ENCODE peak calls at places on chromosomes 7 and 10, in six cellular contexts. X, D, U, G, H and M are unnamed samples.

GRCh38 chr7:143884276-143884977 is 17.5 kb downstream of the TCAF1 start:
- DNase-seq in G (no peak), D (no peak), X (no peak), U (no peak), H (no peak), M (peak; percentile 7)

GRCh38 chr7:37100735-37101331 is 347.8 kb downstream of the ELMO1 start:
- DNase-seq in G (no peak), X (peak; percentile 12), H (no peak), D (no peak), U (no peak), M (no peak)

GRCh38 chr7:23938937-23939552 is 229.0 kb downstream of the STK31 start:
- DNase-seq in X (no peak), G (no peak), U (peak; percentile 20), D (peak; percentile 45), H (peak; percentile 59), M (peak; percentile 21)

GRCh38 chr7:90246184-90246583 is 1.2 kb downstream of the CFAP69 start:
- DNase-seq in G (no peak), H (no peak), U (no peak), X (peak; percentile 8), D (peak; percentile 55), M (peak; percentile 52)

GRCh38 chr7:43785425-43785824 is 26.9 kb downstream of the BLVRA start:
- DNase-seq in G (no peak), D (peak; percentile 94), X (no peak), H (no peak), U (no peak), M (peak; percentile 94)

GRCh38 chr10:61438141-61438984 is 14.8 kb downstream of the TMEM26 start:
- DNase-seq in D (peak; percentile 6), X (peak; percentile 13), H (no peak), U (no peak), G (no peak), M (peak; percentile 41)

GRCh38 chr7:93723424-93724124 is 149.1 kb upstream of the CALCR start:
- DNase-seq in D (no peak), U (no peak), H (no peak), X (no peak), G (no peak), M (no peak)

GRCh38 chr7:30524545-30524944 is 19.9 kb upstream of the GGCT start:
- DNase-seq in G (no peak), X (no peak), D (no peak), H (no peak), U (no peak), M (no peak)

GRCh38 chr10:129552119-129552518 is 85.1 kb downstream of the MGMT start:
- DNase-seq in X (no peak), U (no peak), G (peak; percentile 75), D (no peak), H (no peak), M (no peak)

GRCh38 chr10:49611815-49612512 is 1.9 kb downstream of the SLC18A3 start:
- DNase-seq in D (no peak), U (no peak), X (no peak), H (no peak), G (no peak), M (no peak)

GRCh38 chr10:110700947-110701617 is 56.9 kb downstream of the RBM20 start:
- DNase-seq in X (no peak), G (no peak), H (no peak), U (no peak), D (no peak), M (no peak)

GRCh38 chr7:142797799-142798377 is 27.1 kb downstream of the PRSS2 start:
- DNase-seq in X (no peak), G (no peak), U (no peak), D (peak; percentile 27), H (no peak), M (no peak)

GRCh38 chr10:80157561-80157960 is 25.0 kb downstream of the PLAC9 start:
- DNase-seq in X (no peak), G (no peak), U (no peak), H (no peak), D (no peak), M (no peak)

GRCh38 chr7:118153551-118154177 is 30.3 kb upstream of the LSM8 start:
- DNase-seq in U (no peak), X (no peak), D (peak; percentile 61), H (no peak), G (no peak), M (peak; percentile 15)

GRCh38 chr7:47786557-47787248 is 161.6 kb downstream of the PKD1L1 start:
- DNase-seq in G (no peak), D (peak; percentile 99), U (peak; percentile 90), H (no peak), X (no peak), M (peak; percentile 99)

GRCh38 chr10:72952901-72953223 is 1.7 kb downstream of the PLA2G12B start:
- DNase-seq in H (no peak), G (no peak), U (no peak), D (no peak), X (no peak), M (no peak)
- H3K4me3 ChIP-seq in H (no peak overlapping the region), G (no peak overlapping the region), U (no peak overlapping the region), D (no peak overlapping the region), X (no peak overlapping the region), M (no peak overlapping the region)

GRCh38 chr7:124152859-124153692 is 120.2 kb upstream of the TMEM229A start:
- DNase-seq in H (peak; percentile 43), U (peak; percentile 1), D (peak; percentile 60), X (no peak), G (peak; percentile 7), M (peak; percentile 53)
- TF ChIP-seq CTCF in H (peak; percentile 60), U (peak; percentile 11), D (peak; percentile 16), X (no peak), G (peak; percentile 47), M (peak; percentile 21)

GRCh38 chr10:5809541-5810154 is 3.6 kb downstream of the GDI2 start:
- DNase-seq in X (no peak), H (no peak), U (no peak), G (no peak), D (no peak), M (no peak)
- H3K4me3 ChIP-seq in X (no peak overlapping the region), H (no peak overlapping the region), U (no peak overlapping the region), G (peak overlapping the region; percentile 38), D (peak overlapping the region; percentile 2), M (peak overlapping the region; percentile 2)

GRCh38 chr10:70564901-70565351 is 37.6 kb downstream of the PRF1 start:
- DNase-seq in D (no peak), H (no peak), U (no peak), X (no peak), G (no peak), M (no peak)
- TF ChIP-seq CTCF in D (no peak), H (peak; percentile 3), U (no peak), X (no peak), G (peak; percentile 53), M (peak; percentile 13)

GRCh38 chr7:28036748-28037147 is 143.8 kb downstream of the JAZF1 start:
- DNase-seq in H (no peak), D (peak; percentile 43), U (no peak), G (no peak), X (no peak), M (no peak)
- H3K4me3 ChIP-seq in H (no peak overlapping the region), D (peak overlapping the region; percentile 7), U (no peak overlapping the region), G (no peak overlapping the region), X (no peak overlapping the region), M (no peak overlapping the region)

DNA sequence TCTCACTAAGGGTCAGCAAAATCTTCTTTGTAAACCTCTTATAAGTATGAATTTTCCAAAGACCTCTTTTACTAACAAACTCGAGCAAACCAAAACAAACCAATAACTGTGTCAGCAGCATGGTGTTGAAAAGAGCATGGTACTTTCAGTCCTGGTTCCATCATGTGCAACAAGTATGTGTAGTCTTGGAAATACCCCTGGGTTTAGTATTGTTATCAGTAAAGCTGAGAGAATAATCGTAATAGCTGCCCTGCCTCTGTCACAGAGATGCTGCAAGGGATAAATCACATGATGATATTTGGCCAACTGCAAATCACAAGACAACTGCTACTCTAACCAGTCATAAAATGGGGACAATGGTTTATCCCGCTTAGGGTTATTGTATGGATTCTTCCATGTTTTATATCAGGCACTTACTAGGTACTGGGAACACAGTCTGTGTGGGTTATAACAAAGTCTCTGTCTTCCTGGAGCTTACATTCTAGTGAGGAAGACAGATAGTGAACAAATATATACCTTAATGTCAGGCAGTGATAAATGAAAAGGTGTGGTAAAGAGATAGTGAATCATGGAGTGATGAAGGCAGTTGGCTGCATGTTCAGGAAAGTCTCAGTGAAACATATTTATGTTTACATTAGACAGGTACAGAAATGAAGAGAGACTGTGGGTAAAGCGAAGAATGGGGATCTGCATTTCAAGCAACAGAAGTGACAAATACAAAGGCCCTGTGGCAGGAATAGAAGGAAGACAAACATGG is 60.5 kb upstream of the C10orf90 start:
- DNase-seq in H (no peak), G (no peak), D (no peak), X (no peak), U (no peak), M (no peak)
- TF ChIP-seq CTCF in H (no peak), G (no peak), D (no peak), X (no peak), U (no peak), M (no peak)

GRCh38 chr10:17780727-17781126 is 28.4 kb upstream of the MRC1 start:
- DNase-seq in H (no peak), G (no peak), X (no peak), U (no peak), D (no peak), M (no peak)

GRCh38 chr10:17782921-17783665 is 26.1 kb upstream of the MRC1 start:
- DNase-seq in D (peak; percentile 17), G (no peak), X (no peak), U (no peak), H (no peak), M (peak; percentile 65)

GRCh38 chr10:17783751-17784150 is 25.4 kb upstream of the MRC1 start:
- DNase-seq in H (no peak), D (peak; percentile 8), G (no peak), U (no peak), X (no peak), M (no peak)

GRCh38 chr10:17779761-17780160 is 27.8 kb downstream of the TMEM236 start:
- DNase-seq in G (no peak), H (no peak), D (no peak), X (no peak), U (no peak), M (no peak)

GRCh38 chr10:17781856-17782255 is 27.3 kb upstream of the MRC1 start:
- DNase-seq in U (no peak), G (no peak), X (no peak), H (no peak), D (no peak), M (no peak)
- H3K4me3 ChIP-seq in U (no peak overlapping the region), G (no peak overlapping the region), X (no peak overlapping the region), H (no peak overlapping the region), D (no peak overlapping the region), M (no peak overlapping the region)

DNA sequence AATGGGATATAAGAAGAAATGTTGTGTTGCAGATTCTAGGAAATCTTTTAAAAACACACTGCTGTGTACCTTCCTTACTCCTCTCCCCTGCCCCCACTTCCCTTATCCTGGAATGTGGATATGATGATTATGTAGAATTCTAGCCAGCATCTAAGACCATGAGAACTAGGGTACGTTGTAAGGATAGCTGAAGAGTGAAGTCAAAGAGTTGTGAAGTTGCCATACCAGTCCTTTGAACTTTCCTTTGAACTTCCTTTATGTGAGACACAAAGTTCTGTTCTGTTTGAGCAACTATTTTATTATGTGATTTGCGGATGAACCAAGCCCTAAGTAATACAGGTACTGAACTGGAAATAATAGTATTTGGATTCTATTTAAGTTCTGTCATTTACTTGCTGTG is 31.6 kb downstream of the RPA3 start:
- DNase-seq in X (no peak), U (no peak), H (no peak), D (no peak), G (no peak), M (no peak)
- TF ChIP-seq CTCF in X (no peak), U (no peak), H (no peak), D (no peak), G (no peak), M (no peak)